ENCODE peak calls at places on chromosomes 12 and 14, in seven cellular contexts. K is heart left ventricle, W is HCT116, Y is body of pancreas, G is stomach, U is sigmoid colon, V is gastrocnemius medialis. J is an unnamed sample.
A peak's percentile ranks its signal among the peaks of the same experiment; 100 is the strongest.

GRCh38 chr12:62976110-62976640 is 41.2 kb upstream of the PPM1H start:
- DNase-seq in K (no peak), W (no peak), Y (no peak), G (no peak), U (no peak), V (no peak), J (no peak)

GRCh38 chr12:20150835-20151234 is 217.5 kb upstream of the PDE3A start:
- DNase-seq in K (no peak), W (no peak), Y (no peak), G (no peak), U (no peak), V (no peak), J (no peak)

GRCh38 chr12:112800183-112800582 is 8.6 kb downstream of the RPH3A start:
- DNase-seq in K (no peak), W (no peak), Y (no peak), G (no peak), U (no peak), V (no peak), J (no peak)

GRCh38 chr12:71236133-71236660 is 78.4 kb upstream of the TSPAN8 start:
- DNase-seq in K (no peak), W (no peak), Y (no peak), G (no peak), U (no peak), V (no peak), J (no peak)

GRCh38 chr12:52156757-52157565 is 34.9 kb downstream of the KRT80 start:
- DNase-seq in K (peak; percentile 69), W (no peak), Y (peak; percentile 74), G (peak; percentile 85), U (peak; percentile 84), V (peak; percentile 67), J (peak; percentile 78)

GRCh38 chr14:32933943-32934890 is 4.5 kb upstream of the NPAS3 start:
- DNase-seq in K (peak; percentile 27), W (no peak), Y (no peak), G (no peak), U (peak; percentile 70), V (no peak), J (peak; percentile 46)

GRCh38 chr14:89304972-89305703 is 111.9 kb downstream of the FOXN3 start:
- DNase-seq in K (no peak), W (no peak), Y (peak; percentile 30), G (no peak), U (peak; percentile 73), V (no peak), J (peak; percentile 68)

GRCh38 chr14:74856366-74856765 is 19.6 kb downstream of the PROX2 start:
- DNase-seq in K (no peak), W (no peak), Y (peak; percentile 21), G (no peak), U (no peak), V (peak; percentile 80), J (no peak)

GRCh38 chr12:1830981-1831930 is 10.9 kb downstream of the LRTM2 start:
- DNase-seq in K (peak; percentile 74), W (no peak), Y (peak; percentile 92), G (peak; percentile 93), U (peak; percentile 70), V (peak; percentile 55), J (peak; percentile 55)

GRCh38 chr14:33073023-33073422 is 134.3 kb downstream of the NPAS3 start:
- DNase-seq in K (no peak), W (no peak), Y (no peak), G (no peak), U (no peak), V (no peak), J (no peak)

GRCh38 chr12:56903374-56903773 is 30.8 kb downstream of the SDR9C7 start:
- DNase-seq in K (no peak), W (no peak), Y (no peak), G (no peak), U (no peak), V (no peak), J (no peak)

GRCh38 chr14:54572316-54572715 is 5.4 kb downstream of the SAMD4A start:
- DNase-seq in K (no peak), W (no peak), Y (no peak), G (no peak), U (no peak), V (no peak), J (no peak)

GRCh38 chr14:93712838-93713724 is 75.2 kb downstream of the PRIMA1 start:
- DNase-seq in K (no peak), W (no peak), Y (no peak), G (no peak), U (peak; percentile 49), V (no peak), J (peak; percentile 46)

GRCh38 chr12:19872745-19873144 is 433.5 kb downstream of the AEBP2 start:
- DNase-seq in K (no peak), W (no peak), Y (no peak), G (no peak), U (no peak), V (no peak), J (no peak)

GRCh38 chr14:32998433-32998832 is 59.8 kb downstream of the NPAS3 start:
- DNase-seq in K (no peak), W (no peak), Y (peak; percentile 6), G (no peak), U (no peak), V (no peak), J (peak; percentile 24)

GRCh38 chr14:55927059-55927458 is 191.2 kb upstream of the PELI2 start:
- DNase-seq in K (no peak), W (no peak), Y (no peak), G (no peak), U (no peak), V (no peak), J (no peak)

GRCh38 chr14:23320584-23321571 is at the start of gene PABPN1:
- DNase-seq in K (peak; percentile 99), W (peak; percentile 100), Y (peak; percentile 99), G (peak; percentile 100), U (peak; percentile 100), V (peak; percentile 100), J (peak; percentile 100)

GRCh38 chr14:23321572-23322547 is 603 bp downstream of the PABPN1 start:
- DNase-seq in K (peak; percentile 60), W (no peak), Y (peak; percentile 43), G (peak; percentile 52), U (peak; percentile 81), V (no peak), J (peak; percentile 59)

GRCh38 chr14:23324455-23324846 is 3.2 kb downstream of the PABPN1 start:
- DNase-seq in K (no peak), W (no peak), Y (no peak), G (no peak), U (no peak), V (no peak), J (no peak)

GRCh38 chr14:23323838-23324454 is 2.7 kb downstream of the PABPN1 start:
- DNase-seq in K (no peak), W (no peak), Y (no peak), G (no peak), U (no peak), V (no peak), J (no peak)

GRCh38 chr14:23322568-23323517 is 1.6 kb downstream of the PABPN1 start:
- DNase-seq in K (no peak), W (no peak), Y (no peak), G (no peak), U (no peak), V (no peak), J (no peak)
- H3K27ac ChIP-seq in K (peak overlapping the region; percentile 97), W (peak overlapping the region; percentile 83), Y (peak overlapping the region; percentile 99), G (peak overlapping the region; percentile 99), U (peak overlapping the region; percentile 99), V (peak overlapping the region; percentile 98), J (peak overlapping the region; percentile 99)

DNA sequence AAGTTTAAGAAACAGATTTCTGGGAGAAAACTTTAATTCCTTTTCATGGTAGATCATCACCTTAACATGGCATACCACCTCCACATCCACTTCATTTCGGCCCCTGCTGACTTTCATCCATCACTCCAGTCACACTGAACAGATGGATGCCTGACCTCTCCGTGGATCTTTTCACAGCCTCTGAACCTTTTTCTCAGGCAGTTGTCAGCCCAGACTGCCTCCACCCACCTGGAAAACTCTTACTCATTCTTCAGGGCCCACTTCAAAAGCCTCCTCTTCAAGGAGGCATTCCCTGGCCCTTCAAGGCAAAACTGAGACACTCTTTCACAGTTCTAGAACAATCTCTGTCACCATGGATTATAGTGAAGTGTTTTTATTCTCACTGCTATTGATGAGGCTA is 52.9 kb downstream of the GXYLT1 start:
- DNase-seq in K (no peak), W (peak; percentile 10), Y (no peak), G (no peak), U (no peak), V (no peak), J (no peak)
- TF ChIP-seq POLR2A in K (no peak), W (no peak), Y (no peak), G (no peak), U (no peak), V (no peak), J (no peak)

DNA sequence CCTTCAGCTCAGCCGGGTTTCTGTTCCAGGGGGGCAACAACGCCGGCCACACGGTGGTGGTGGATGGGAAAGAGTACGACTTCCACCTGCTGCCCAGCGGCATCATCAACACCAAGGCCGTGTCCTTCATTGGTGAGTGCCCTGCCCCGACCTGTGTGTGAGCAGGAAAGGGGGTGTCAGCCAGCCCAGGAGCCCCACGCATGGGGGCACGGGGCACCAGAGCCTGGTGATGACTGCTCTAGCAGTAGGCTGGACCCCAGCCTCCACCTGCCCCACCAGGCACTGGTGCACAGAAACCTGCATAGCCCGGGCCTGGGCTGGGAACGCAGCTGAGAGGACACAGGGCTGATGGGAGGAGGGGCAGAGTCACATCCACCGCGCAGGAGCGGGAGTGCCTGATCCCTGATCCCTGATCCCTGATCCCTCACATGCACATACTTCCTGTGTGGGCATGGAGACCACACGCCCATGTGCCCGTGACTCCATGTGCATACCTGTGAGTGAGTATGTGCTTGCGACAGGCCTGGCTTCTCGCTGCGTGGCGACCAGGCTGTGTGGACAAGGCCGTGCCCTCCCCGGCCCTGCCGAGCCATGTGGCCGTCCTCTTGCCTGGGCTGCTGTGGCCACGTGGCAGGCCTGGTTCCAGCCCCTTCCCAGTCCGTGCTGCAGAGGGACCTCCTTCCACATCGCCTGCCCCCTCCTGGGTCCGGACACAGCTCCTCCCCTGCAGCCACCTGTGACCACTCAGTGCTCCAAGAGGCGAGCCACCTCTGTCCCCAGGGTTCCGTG is 11.2 kb downstream of the ADSS1 start:
- DNase-seq in K (peak; percentile 64), W (no peak), Y (no peak), G (no peak), U (no peak), V (peak; percentile 92), J (peak; percentile 49)
- H3K27ac ChIP-seq in K (peak overlapping the region; percentile 95), W (no peak overlapping the region), Y (no peak overlapping the region), G (peak overlapping the region; percentile 77), U (peak overlapping the region; percentile 76), V (peak overlapping the region; percentile 96), J (peak overlapping the region; percentile 98)

DNA sequence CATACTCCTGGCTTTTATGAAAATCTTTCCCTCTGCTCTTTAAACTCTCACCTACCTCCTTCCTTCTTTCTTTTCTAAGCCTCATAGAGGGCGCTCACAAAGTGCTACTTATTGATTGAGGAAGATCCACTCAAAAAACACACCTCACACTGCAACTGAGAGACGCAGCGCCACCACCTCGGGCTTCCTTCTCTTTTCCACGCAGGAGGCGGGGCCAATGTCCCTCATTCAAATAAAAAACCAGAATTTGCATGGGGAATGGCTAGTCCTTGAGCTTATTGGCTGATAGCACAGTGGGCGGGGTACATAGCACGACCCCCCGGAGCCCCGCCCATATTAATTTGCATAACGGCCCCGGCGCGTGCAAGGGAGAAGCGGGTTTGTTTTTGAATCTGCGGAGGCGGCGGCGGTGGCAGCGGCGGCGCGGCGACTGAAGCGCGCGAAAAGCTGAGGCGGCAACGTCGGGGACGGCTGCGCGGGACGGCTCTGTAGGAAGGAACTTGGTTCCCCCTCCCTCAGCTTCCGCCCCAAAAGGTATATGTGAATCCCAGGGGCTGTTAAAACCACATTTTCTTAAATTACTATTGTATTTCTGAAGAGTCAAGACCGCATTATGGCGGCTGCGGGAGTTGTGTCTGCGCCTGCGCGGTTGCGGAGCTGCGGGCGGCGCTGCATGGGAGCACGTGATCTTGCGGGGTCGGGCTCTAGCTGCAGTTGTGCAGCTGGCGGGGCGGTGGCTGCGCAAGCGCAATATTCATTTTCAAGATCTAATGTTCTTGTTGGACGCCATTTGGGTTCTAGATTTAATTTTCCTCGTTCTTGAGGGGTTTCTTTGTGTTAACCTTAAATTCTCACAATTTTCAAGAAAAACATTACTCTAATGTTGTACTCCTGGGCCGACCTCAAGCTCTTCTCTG is at the start of gene ATF7IP:
- DNase-seq in K (peak; percentile 97), W (peak; percentile 90), Y (peak; percentile 99), G (peak; percentile 96), U (peak; percentile 98), V (peak; percentile 96), J (peak; percentile 98)
- TF ChIP-seq POLR2A in K (no peak), W (no peak), Y (peak; percentile 78), G (no peak), U (peak; percentile 33), V (peak; percentile 86), J (peak; percentile 64)

J was measured in adrenal gland.